ENCODE peak calls at places on chromosomes 3 and 15, in four cellular contexts. D, W, T and A are unnamed samples.

GRCh38 chr3:128381609-128382008 is 85.1 kb downstream of the DNAJB8 start:
- DNase-seq in D (no peak), T (no peak), W (no peak), A (no peak)

GRCh38 chr3:18222686-18223085 is 202.5 kb downstream of the SATB1 start:
- DNase-seq in D (no peak), T (no peak), W (no peak), A (no peak)

GRCh38 chr3:185595520-185595919 is 9.4 kb downstream of the SENP2 start:
- DNase-seq in D (no peak), T (no peak), W (no peak), A (no peak)

GRCh38 chr3:149638401-149639092 is 19.3 kb downstream of the WWTR1 start:
- DNase-seq in T (peak), W (peak), D (no peak), A (peak)

GRCh38 chr3:111159391-111159790 is 87.8 kb downstream of the NECTIN3 start:
- DNase-seq in T (peak), W (peak), D (no peak), A (no peak)

GRCh38 chr3:25861566-25861965 is 71.7 kb downstream of the OXSM start:
- DNase-seq in T (no peak), D (no peak), W (no peak), A (no peak)

GRCh38 chr3:62955126-62955525 is 79.9 kb upstream of the CADPS start:
- DNase-seq in T (no peak), D (no peak), W (no peak), A (no peak)

GRCh38 chr15:56587686-56588085 is 122.7 kb upstream of the MNS1 start:
- DNase-seq in T (no peak), W (no peak), D (no peak), A (no peak)

GRCh38 chr3:4729061-4729973 is 236.2 kb downstream of the ITPR1 start:
- DNase-seq in T (no peak), D (no peak), W (no peak), A (no peak)

GRCh38 chr15:101189708-101190107 is 62.1 kb downstream of the CHSY1 start:
- DNase-seq in W (no peak), T (no peak), D (no peak), A (no peak)

GRCh38 chr3:47961815-47962606 is 54.2 kb downstream of the MAP4 start:
- DNase-seq in W (peak), D (peak), T (peak), A (peak)

GRCh38 chr3:152842423-152842822 is 7.5 kb downstream of the P2RY1 start:
- DNase-seq in T (no peak), D (no peak), W (no peak), A (no peak)

GRCh38 chr3:120622870-120623718 is 27.0 kb downstream of the NDUFB4 start:
- DNase-seq in D (peak), T (no peak), W (peak), A (peak)

GRCh38 chr3:162398554-162398953 is 901.9 kb downstream of the OTOL1 start:
- DNase-seq in D (no peak), T (no peak), W (no peak), A (no peak)

GRCh38 chr3:44338010-44338827 is at the start of gene TCAIM:
- DNase-seq in D (peak), W (peak), T (peak), A (peak)

GRCh38 chr3:167406876-167407492 is 26.9 kb upstream of the ZBBX start:
- DNase-seq in D (no peak), W (peak), T (peak), A (peak)

GRCh38 chr3:108342829-108343478 is 46.6 kb downstream of the HHLA2 start:
- DNase-seq in W (peak), T (no peak), D (no peak), A (no peak)

GRCh38 chr3:70973558-70973957 is 610.0 kb downstream of the FOXP1 start:
- DNase-seq in W (no peak), D (no peak), T (no peak), A (peak)

GRCh38 chr3:189862385-189863023 is 231.3 kb downstream of the TP63 start:
- DNase-seq in T (no peak), W (peak), D (no peak), A (peak)

GRCh38 chr15:47718474-47719440 is 1.5 kb downstream of the SEMA6D start:
- DNase-seq in D (no peak), W (peak), T (no peak), A (peak)

GRCh38 chr3:153959321-153959717 is 161.9 kb upstream of the ARHGEF26 start:
- DNase-seq in T (no peak), D (no peak), W (no peak), A (no peak)

GRCh38 chr3:183454064-183454463 is 25.6 kb upstream of the MCF2L2 start:
- DNase-seq in D (no peak), W (no peak), T (no peak), A (no peak)